ENCODE peak calls at places on chromosomes 2 and 18, in nine cellular contexts. K is body of pancreas; U is GM20000; E is stimulated activated naive CD8-positive, alpha-beta T cell treated with anti-CD3 and anti-CD28 coated beads, Interleukin-15, Interleukin-2, amounts not matched to agents 100 U/mL and 50 U/mL, for 24 hours; A is stimulated activated CD4-positive, alpha-beta T cell treated with anti-CD3 and anti-CD28 coated beads, TNF-alpha, amount 100 ng/mL, for 1 hour; C is fibroblast of mammary gland; V is CD8-positive, alpha-beta memory T cell; S is naive B cell; Z is endothelial cell. P is an unnamed sample.

GRCh38 chr2:171420728-171421563 is 12.8 kb downstream of the METTL8 start:
- DNase-seq in Z (no peak), K (no peak), S (peak; percentile 25), E (no peak), A (no peak), V (no peak), C (no peak), U (no peak), P (no peak)

GRCh38 chr2:72988726-72989273 is 71.5 kb downstream of the EMX1 start:
- DNase-seq in V (no peak), Z (no peak), E (no peak), U (no peak), S (no peak), A (no peak), K (no peak), C (no peak), P (no peak)

GRCh38 chr2:99970292-99970868 is 172.0 kb downstream of the AFF3 start:
- DNase-seq in V (no peak), E (no peak), K (no peak), U (no peak), A (no peak), Z (no peak), S (no peak), C (peak; percentile 50), P (no peak)

GRCh38 chr2:61967262-61967661 is 61.8 kb downstream of the COMMD1 start:
- DNase-seq in U (no peak), E (no peak), C (no peak), Z (no peak), S (no peak), V (no peak), K (no peak), A (no peak), P (no peak)

GRCh38 chr2:239927424-239927981 is 97.6 kb downstream of the NDUFA10 start:
- DNase-seq in A (peak; percentile 24), Z (no peak), E (peak; percentile 75), K (peak; percentile 6), V (peak; percentile 62), U (no peak), S (no peak), C (peak; percentile 93), P (peak; percentile 50)

GRCh38 chr18:10119991-10120390 is 206.2 kb downstream of the VAPA start:
- DNase-seq in A (no peak), Z (no peak), U (no peak), V (no peak), C (no peak), E (no peak), S (no peak), K (no peak), P (no peak)

GRCh38 chr18:62933261-62933887 is 218.0 kb downstream of the PHLPP1 start:
- DNase-seq in U (no peak), K (no peak), A (no peak), V (no peak), C (no peak), E (no peak), S (no peak), Z (no peak), P (no peak)

GRCh38 chr2:197803033-197803444 is 1.4 kb upstream of the PLCL1 start:
- DNase-seq in U (peak; percentile 67), C (peak; percentile 66), S (no peak), E (no peak), A (no peak), Z (peak; percentile 40), V (no peak), K (no peak), P (no peak)

GRCh38 chr2:20919301-20919800 is 96.5 kb upstream of the LDAH start:
- DNase-seq in U (no peak), E (no peak), A (no peak), Z (no peak), K (no peak), V (no peak), C (no peak), S (no peak), P (no peak)

GRCh38 chr2:156006721-156007618 is 325.6 kb downstream of the NR4A2 start:
- DNase-seq in C (no peak), S (no peak), K (no peak), A (no peak), V (no peak), E (no peak), Z (no peak), U (no peak), P (no peak)

GRCh38 chr18:23531912-23532311 is 28.6 kb downstream of the RMC1 start:
- DNase-seq in A (no peak), S (no peak), V (no peak), K (no peak), U (no peak), E (no peak), Z (no peak), C (no peak), P (no peak)

GRCh38 chr2:101400516-101401315 is 13.4 kb upstream of the CREG2 start:
- DNase-seq in E (no peak), V (no peak), S (no peak), K (no peak), U (no peak), Z (no peak), C (no peak), A (no peak), P (no peak)

GRCh38 chr2:28068098-28068497 is 177.6 kb downstream of the BABAM2 start:
- DNase-seq in E (no peak), S (no peak), Z (no peak), V (no peak), A (no peak), C (no peak), K (no peak), U (no peak), P (no peak)

GRCh38 chr2:9154061-9154460 is 52.6 kb upstream of the ASAP2 start:
- DNase-seq in V (no peak), U (no peak), K (no peak), Z (no peak), S (no peak), A (no peak), E (no peak), C (no peak), P (no peak)

GRCh38 chr2:122610948-122611609 is 855.6 kb downstream of the TSN start:
- DNase-seq in K (no peak), C (no peak), S (no peak), Z (no peak), V (no peak), U (no peak), A (no peak), E (no peak), P (no peak)

GRCh38 chr2:233372855-233373254 is 18.6 kb downstream of the DGKD start:
- DNase-seq in U (no peak), V (no peak), A (no peak), K (no peak), Z (no peak), C (no peak), E (no peak), S (no peak), P (no peak)

GRCh38 chr2:128422571-128422970 is 103.9 kb upstream of the HS6ST1 start:
- DNase-seq in E (no peak), U (no peak), V (no peak), C (peak; percentile 97), S (no peak), Z (no peak), A (no peak), K (peak; percentile 6), P (no peak)

GRCh38 chr2:138979131-138979530 is 198.9 kb upstream of the NXPH2 start:
- DNase-seq in A (no peak), U (no peak), V (no peak), S (no peak), E (no peak), C (no peak), K (no peak), Z (no peak), P (no peak)

GRCh38 chr2:166764216-166764615 is 124.1 kb upstream of the XIRP2 start:
- DNase-seq in K (no peak), V (no peak), Z (no peak), C (no peak), U (no peak), E (no peak), S (no peak), A (no peak), P (no peak)